ENCODE peak calls at places on chromosome 17, in four cellular contexts. P is ACHN; X is amygdala; Q is stimulated activated naive CD4-positive, alpha-beta T cell treated with Interleukin-2 at 50 U/mL for 16 hours. L is an unnamed sample.

GRCh38 chr17:7484964-7485377 is 805 bp downstream of the POLR2A start:
- DNase-seq in P (no peak), X (no peak), Q (no peak), L (no peak)

GRCh38 chr17:45423936-45424335 is 8.7 kb downstream of the ARHGAP27 start:
- DNase-seq in P (no peak), X (no peak), Q (no peak), L (no peak)

GRCh38 chr17:57048096-57048495 is 37.0 kb upstream of the AKAP1 start:
- DNase-seq in P (no peak), X (no peak), Q (no peak), L (no peak)

GRCh38 chr17:66543526-66543925 is 241.1 kb downstream of the PRKCA start:
- DNase-seq in P (no peak), X (no peak), Q (no peak), L (no peak)

GRCh38 chr17:21299981-21300600 is 15.6 kb downstream of the MAP2K3 start:
- DNase-seq in P (no peak), X (no peak), Q (no peak), L (no peak)

GRCh38 chr17:50423553-50424159 is 2.4 kb upstream of the ACSF2 start:
- DNase-seq in P (peak), X (no peak), Q (no peak), L (no peak)

GRCh38 chr17:70137451-70138230 is 31.7 kb upstream of the KCNJ2 start:
- DNase-seq in P (peak), X (peak), Q (no peak), L (peak)

GRCh38 chr17:82534401-82534812 is 14.9 kb downstream of the FOXK2 start:
- DNase-seq in P (no peak), X (no peak), Q (no peak), L (no peak)

GRCh38 chr17:49862781-49863331 is 15.0 kb upstream of the TAC4 start:
- DNase-seq in P (no peak), X (no peak), Q (no peak), L (no peak)

GRCh38 chr17:6498798-6499540 is 54.7 kb downstream of the PIMREG start:
- DNase-seq in P (no peak), X (no peak), Q (no peak), L (no peak)

GRCh38 chr17:42333053-42333452 is 44.8 kb downstream of the STAT5A start:
- DNase-seq in P (no peak), X (no peak), Q (no peak), L (no peak)

GRCh38 chr17:2034157-2034556 is 4.2 kb downstream of the DPH1 start:
- DNase-seq in P (peak), X (no peak), Q (no peak), L (no peak)

GRCh38 chr17:33520404-33521032 is 227.4 kb upstream of the ASIC2 start:
- DNase-seq in P (peak), X (peak), Q (peak), L (peak)

GRCh38 chr17:32528825-32529224 is 42.0 kb downstream of the CDK5R1 start:
- DNase-seq in P (no peak), X (no peak), Q (no peak), L (no peak)

GRCh38 chr17:78995761-78996451 is 13.7 kb downstream of the CANT1 start:
- DNase-seq in P (no peak), X (no peak), Q (no peak), L (no peak)

GRCh38 chr17:77858291-77859034 is 100.0 kb upstream of the TNRC6C start:
- DNase-seq in P (no peak), X (no peak), Q (no peak), L (no peak)